ENCODE peak calls at places on chromosomes 7 and 10, in six cellular contexts. Q is HuH-7.5; V is activated CD8-positive, alpha-beta memory T cell treated with anti-CD3 and anti-CD28 coated beads, Interleukin-2, amount 50 U/mL, for 48 hours; R is NCI-H226; F is choroid plexus epithelial cell; N is fibroblast of pulmonary artery. I is an unnamed sample.

GRCh38 chr7:77935652-77936348 is 137.2 kb downstream of the PHTF2 start:
- DNase-seq in N (peak), F (peak), V (no peak), R (no peak), Q (no peak), I (no peak)

GRCh38 chr7:22555476-22555875 is 55.5 kb upstream of the STEAP1B start:
- DNase-seq in V (no peak), N (no peak), R (no peak), Q (no peak), F (no peak), I (no peak)

GRCh38 chr7:105352018-105352612 is 36.6 kb downstream of the SRPK2 start:
- DNase-seq in F (peak), Q (no peak), V (peak), R (peak), N (peak), I (peak)

GRCh38 chr7:37208528-37208927 is 240.1 kb downstream of the ELMO1 start:
- DNase-seq in V (no peak), N (peak), R (peak), F (peak), Q (peak), I (peak)

GRCh38 chr10:74977913-74978847 is 133.3 kb upstream of the SAMD8 start:
- DNase-seq in Q (no peak), F (no peak), V (no peak), N (no peak), R (no peak), I (no peak)

GRCh38 chr7:15376601-15377000 is 185.2 kb downstream of the AGMO start:
- DNase-seq in Q (no peak), V (no peak), N (no peak), R (no peak), F (peak), I (no peak)

GRCh38 chr7:151248191-151249033 is at the start of gene SMARCD3:
- DNase-seq in Q (peak), R (peak), F (peak), V (no peak), N (peak), I (peak)

GRCh38 chr10:29926649-29927048 is 132.7 kb downstream of the JCAD start:
- DNase-seq in V (no peak), N (peak), Q (no peak), R (no peak), F (peak), I (no peak)

GRCh38 chr7:138752568-138753518 is 45.0 kb upstream of the TMEM213 start:
- DNase-seq in V (peak), R (no peak), Q (no peak), N (no peak), F (no peak), I (peak)

GRCh38 chr10:79375321-79376077 is 28.2 kb downstream of the PPIF start:
- DNase-seq in F (peak), R (peak), V (peak), Q (no peak), N (peak), I (peak)

GRCh38 chr10:124403548-124403947 is 15.2 kb downstream of the OAT start:
- DNase-seq in N (peak), R (peak), V (peak), Q (no peak), F (peak), I (peak)

GRCh38 chr10:52172581-52172980 is 141.5 kb upstream of the DKK1 start:
- DNase-seq in F (peak), Q (no peak), R (peak), V (no peak), N (peak), I (no peak)